ENCODE peak calls at places on chromosomes 13 and 19, in five cellular contexts. S is esophagus muscularis mucosa, L is GM23338, K is H1, A is stomach. G is an unnamed sample.

GRCh38 chr19:38290631-38291147 is 13.4 kb upstream of the C19orf33 start:
- DNase-seq in A (peak; percentile 95), K (no peak), L (no peak), S (no peak), G (peak; percentile 93)

GRCh38 chr19:4575267-4575793 is 15.8 kb upstream of the SEMA6B start:
- DNase-seq in S (no peak), A (no peak), K (peak; percentile 95), L (peak; percentile 95), G (peak; percentile 28)

GRCh38 chr19:1042689-1043511 is 3.0 kb downstream of the ABCA7 start:
- DNase-seq in K (no peak), S (no peak), A (no peak), L (no peak), G (no peak)

GRCh38 chr13:95882121-95882520 is 171.1 kb downstream of the UGGT2 start:
- DNase-seq in L (no peak), K (no peak), S (no peak), A (peak; percentile 34), G (no peak)

GRCh38 chr13:107057028-107057427 is 489.1 kb upstream of the ARGLU1 start:
- DNase-seq in K (no peak), L (no peak), S (no peak), A (no peak), G (no peak)

GRCh38 chr13:46773556-46773955 is 23.4 kb downstream of the ESD start:
- DNase-seq in L (no peak), K (no peak), A (no peak), S (no peak), G (no peak)

GRCh38 chr13:32029684-32030083 is 1.9 kb upstream of the FRY start:
- DNase-seq in S (no peak), K (no peak), A (no peak), L (no peak), G (no peak)

GRCh38 chr13:29511439-29511814 is 84.1 kb downstream of the SLC7A1 start:
- DNase-seq in A (no peak), K (no peak), S (no peak), L (no peak), G (no peak)

GRCh38 chr13:89755729-89756492 is 1591.6 kb upstream of the MIR17HG start:
- DNase-seq in L (peak; percentile 22), S (no peak), A (no peak), K (no peak), G (no peak)

DNA sequence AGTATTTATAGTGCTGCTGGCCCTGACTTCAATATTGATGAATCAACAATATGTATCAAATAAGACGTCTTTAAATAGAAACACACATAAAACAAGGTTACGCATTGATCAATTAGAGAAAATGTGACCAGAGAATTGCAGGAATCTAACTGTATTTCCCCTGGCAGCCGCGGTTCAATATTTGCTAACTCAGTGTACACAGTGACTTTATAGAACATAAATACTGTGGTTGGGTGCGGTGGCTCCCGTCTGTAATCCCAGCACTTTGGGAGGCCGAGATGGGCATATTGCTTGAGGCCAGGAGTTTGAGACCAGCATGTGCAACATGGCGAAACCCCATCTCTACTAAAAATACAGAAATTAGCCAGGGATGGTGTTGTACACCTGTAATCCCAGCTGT is 22.8 kb upstream of the UPF3A start:
- DNase-seq in K (no peak), A (peak; percentile 42), L (no peak), S (no peak), G (no peak)
- H3K36me3 ChIP-seq in K (peaks cover 44% of the 10 kb centered on the region), A (peaks cover 100% of the 10 kb centered on the region), L (peaks cover 61% of the 10 kb centered on the region), S (peaks cover 80% of the 10 kb centered on the region), G (peaks cover 9% of the 10 kb centered on the region)

GRCh38 chr13:57631607-57632275 is at the start of gene PCDH17:
- DNase-seq in K (no peak), L (peak; percentile 85), A (peak; percentile 34), S (no peak), G (no peak)

GRCh38 chr13:57630661-57631606 is 610 bp upstream of the PCDH17 start:
- DNase-seq in K (no peak), L (peak; percentile 46), A (no peak), S (no peak), G (no peak)

GRCh38 chr13:57629391-57629804 is 2.1 kb upstream of the PCDH17 start:
- DNase-seq in L (peak; percentile 11), S (no peak), A (no peak), K (no peak), G (peak; percentile 49)

GRCh38 chr13:57627663-57628062 is 3.9 kb upstream of the PCDH17 start:
- DNase-seq in S (no peak), L (peak; percentile 51), K (no peak), A (no peak), G (no peak)

DNA sequence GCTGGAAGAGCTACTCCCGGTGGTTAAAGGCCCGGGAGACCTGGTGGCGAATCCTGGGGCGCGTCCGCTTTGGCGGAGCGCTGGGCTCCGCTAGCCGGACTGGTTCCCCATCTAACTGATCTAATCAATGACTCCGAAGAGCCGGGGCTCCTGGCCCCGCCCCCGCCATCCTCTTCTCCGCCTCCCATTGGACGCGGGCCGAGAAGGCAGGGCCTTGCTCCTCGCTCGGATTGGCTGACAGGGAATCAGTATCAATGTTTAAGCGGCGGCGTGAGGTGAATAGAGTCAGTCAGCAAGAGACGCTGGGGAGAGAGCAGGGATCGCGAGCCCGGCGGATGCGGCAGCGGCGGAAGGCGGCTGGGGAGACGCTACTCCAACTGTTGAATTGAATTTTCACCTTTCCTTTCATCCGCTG is 1.7 kb upstream of the PCDH17 start:
- DNase-seq in A (peak; percentile 67), K (peak; percentile 93), S (peak; percentile 96), L (peak; percentile 99), G (no peak)
- TF ChIP-seq POLR2AphosphoS5 in A (peak; percentile 72), K (peak; percentile 95), S (peak; percentile 97), L (peak; percentile 89), G (no peak)

GRCh38 chr13:100659578-100659977 is 15.0 kb downstream of the TMTC4 start:
- DNase-seq in L (peak; percentile 63), S (no peak), K (no peak), A (no peak), G (no peak)
- H3K36me3 ChIP-seq in L (peaks cover 12% of the 10 kb centered on the region), S (peaks cover 69% of the 10 kb centered on the region), K (peaks cover 29% of the 10 kb centered on the region), A (peaks cover 95% of the 10 kb centered on the region), G (no peaks in the 10 kb centered on the region)

GRCh38 chr13:66994498-66995365 is 235.4 kb downstream of the PCDH9 start:
- DNase-seq in L (no peak), A (no peak), S (no peak), K (no peak), G (no peak)

GRCh38 chr13:66995366-66995663 is 234.8 kb downstream of the PCDH9 start:
- DNase-seq in A (no peak), S (no peak), K (no peak), L (no peak), G (no peak)

GRCh38 chr13:66992183-66992582 is 238.0 kb downstream of the PCDH9 start:
- DNase-seq in K (no peak), S (no peak), L (no peak), A (no peak), G (no peak)

GRCh38 chr13:66992683-66993082 is 237.5 kb downstream of the PCDH9 start:
- DNase-seq in L (no peak), K (no peak), S (no peak), A (no peak), G (no peak)

DNA sequence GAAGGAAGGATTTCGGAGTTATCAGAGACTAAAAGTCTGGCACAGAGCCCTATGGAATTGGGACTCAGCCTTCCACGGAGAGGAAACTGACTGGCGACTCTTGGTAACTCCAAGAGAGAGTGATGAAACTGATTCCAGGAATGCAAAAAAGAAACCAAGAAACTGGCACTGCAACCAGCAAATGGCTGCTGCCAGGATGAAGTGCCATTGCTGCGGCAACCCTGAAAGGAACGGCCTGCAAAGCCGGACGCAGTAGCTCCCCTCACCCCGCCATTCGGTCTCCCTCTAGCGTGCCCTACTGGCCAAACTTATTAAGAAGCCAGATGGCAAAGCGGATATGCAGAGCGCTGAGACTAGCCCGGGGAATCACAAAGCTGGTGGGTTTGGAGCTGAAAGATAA is 236.0 kb downstream of the PCDH9 start:
- DNase-seq in K (peak; percentile 51), L (peak; percentile 95), A (peak; percentile 61), S (no peak), G (peak; percentile 64)
- TF ChIP-seq POLR2AphosphoS5 in K (no peak), L (no peak), A (no peak), S (peak; percentile 39), G (no peak)

GRCh38 chr19:2791440-2791839 is 6.1 kb downstream of the THOP1 start:
- DNase-seq in S (no peak), A (no peak), L (peak; percentile 26), K (no peak), G (no peak)

GRCh38 chr19:2790194-2790556 is 4.9 kb downstream of the THOP1 start:
- DNase-seq in S (no peak), A (no peak), L (no peak), K (no peak), G (no peak)

GRCh38 chr19:2790557-2791271 is 5.4 kb downstream of the THOP1 start:
- DNase-seq in K (no peak), L (no peak), S (no peak), A (no peak), G (no peak)

GRCh38 chr19:2793126-2793525 is 7.8 kb downstream of the THOP1 start:
- DNase-seq in K (no peak), A (no peak), S (no peak), L (no peak), G (no peak)

DNA sequence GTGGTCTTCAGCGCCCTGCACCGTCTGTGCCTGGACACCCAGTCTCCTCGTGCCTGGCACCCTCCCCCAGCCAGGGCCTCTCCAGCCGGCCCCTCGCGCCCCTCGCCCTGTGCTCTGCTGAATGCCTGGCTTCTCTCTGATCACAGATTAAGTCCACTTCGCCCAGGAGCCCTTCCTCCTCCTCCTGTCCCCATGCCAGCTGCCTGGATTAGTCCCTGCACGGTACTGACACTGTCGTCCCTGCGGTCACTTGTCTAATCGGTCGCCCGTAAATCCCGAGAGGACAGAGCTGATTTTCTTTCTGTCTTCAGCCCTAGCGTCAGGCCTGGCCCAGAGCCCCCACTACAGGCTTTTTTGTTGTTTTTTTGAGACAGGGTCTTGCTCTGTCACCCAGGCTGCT is 6.6 kb downstream of the THOP1 start:
- DNase-seq in K (no peak), S (no peak), L (no peak), A (no peak), G (no peak)
- H3K36me3 ChIP-seq in K (peaks cover 38% of the 10 kb centered on the region), S (peaks cover 64% of the 10 kb centered on the region), L (peaks cover 11% of the 10 kb centered on the region), A (peaks cover 81% of the 10 kb centered on the region), G (no peaks in the 10 kb centered on the region)

GRCh38 chr13:22915442-22916082 is 265.2 kb upstream of the SGCG start:
- DNase-seq in K (peak; percentile 66), A (peak; percentile 40), L (peak; percentile 84), S (no peak), G (no peak)
- TF ChIP-seq POLR2AphosphoS5 in K (peak; percentile 77), A (no peak), L (peak; percentile 57), S (peak; percentile 22), G (no peak)

DNA sequence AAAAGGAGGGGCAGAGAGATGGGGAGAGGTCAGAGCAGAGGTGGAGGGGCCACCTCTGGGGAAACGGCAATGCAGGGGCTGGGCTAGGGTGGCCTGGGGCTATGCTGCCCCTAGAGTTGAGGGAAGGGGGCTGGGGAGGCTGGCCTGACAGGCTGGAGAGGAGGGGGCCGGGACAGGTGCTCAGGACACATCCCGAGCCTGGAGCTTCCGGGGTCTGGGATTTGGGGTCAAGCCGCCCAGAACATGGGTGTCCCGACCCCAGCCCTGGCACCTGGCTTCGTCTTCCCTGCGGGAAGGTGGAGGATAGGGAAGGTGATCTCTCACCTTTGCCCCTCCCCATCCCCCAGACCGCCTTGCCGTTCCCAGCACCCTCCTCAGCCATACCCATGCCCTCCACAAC is 12.6 kb upstream of the ASF1B start:
- DNase-seq in K (no peak), A (no peak), L (no peak), S (no peak), G (no peak)
- H3K36me3 ChIP-seq in K (peaks cover 17% of the 10 kb centered on the region), A (peaks cover 27% of the 10 kb centered on the region), L (peaks cover 2% of the 10 kb centered on the region), S (peaks cover 27% of the 10 kb centered on the region), G (no peaks in the 10 kb centered on the region)